ENCODE peak calls at places on chromosome 6, in six cellular contexts. One of them, this sample, is unnamed.

GRCh38 chr6:11043961-11044711 is at the start of gene ELOVL2:
- DNase-seq in skeletal muscle cell: peak
- DNase-seq in GM06990: peak
- DNase-seq in GM03348: peak
- DNase-seq in breast epithelium: no peak
- DNase-seq in Peyer's patch: no peak
- DNase-seq in this sample: no peak

GRCh38 chr6:52522151-52522626 is 54.7 kb downstream of the TRAM2 start:
- DNase-seq in skeletal muscle cell: no peak
- DNase-seq in GM06990: no peak
- DNase-seq in GM03348: peak
- DNase-seq in breast epithelium: peak
- DNase-seq in Peyer's patch: no peak
- DNase-seq in this sample: no peak

GRCh38 chr6:53369876-53370515 is 21.2 kb upstream of the ELOVL5 start:
- DNase-seq in skeletal muscle cell: no peak
- DNase-seq in GM06990: no peak
- DNase-seq in GM03348: no peak
- DNase-seq in breast epithelium: no peak
- DNase-seq in Peyer's patch: no peak
- DNase-seq in this sample: no peak

GRCh38 chr6:158707120-158707519 is 57.3 kb downstream of the SYTL3 start:
- DNase-seq in skeletal muscle cell: no peak
- DNase-seq in GM06990: no peak
- DNase-seq in GM03348: peak
- DNase-seq in breast epithelium: no peak
- DNase-seq in Peyer's patch: peak
- DNase-seq in this sample: no peak

GRCh38 chr6:41779336-41779735 is 364 bp downstream of the FRS3 start:
- DNase-seq in skeletal muscle cell: no peak
- DNase-seq in GM06990: no peak
- DNase-seq in GM03348: no peak
- DNase-seq in breast epithelium: no peak
- DNase-seq in Peyer's patch: no peak
- DNase-seq in this sample: no peak

GRCh38 chr6:150631283-150631981 is 31.7 kb downstream of the PLEKHG1 start:
- DNase-seq in skeletal muscle cell: no peak
- DNase-seq in GM06990: peak
- DNase-seq in GM03348: no peak
- DNase-seq in breast epithelium: no peak
- DNase-seq in Peyer's patch: peak
- DNase-seq in this sample: no peak

GRCh38 chr6:39958947-39959346 is 24.7 kb upstream of the MOCS1 start:
- DNase-seq in skeletal muscle cell: no peak
- DNase-seq in GM06990: no peak
- DNase-seq in GM03348: no peak
- DNase-seq in breast epithelium: no peak
- DNase-seq in Peyer's patch: no peak
- DNase-seq in this sample: no peak

GRCh38 chr6:108896111-108896661 is 48.0 kb downstream of the ARMC2 start:
- DNase-seq in skeletal muscle cell: peak
- DNase-seq in GM06990: peak
- DNase-seq in GM03348: peak
- DNase-seq in breast epithelium: no peak
- DNase-seq in Peyer's patch: no peak
- DNase-seq in this sample: no peak

GRCh38 chr6:44332585-44332984 is 9.9 kb upstream of the SPATS1 start:
- DNase-seq in skeletal muscle cell: no peak
- DNase-seq in GM06990: no peak
- DNase-seq in GM03348: no peak
- DNase-seq in breast epithelium: no peak
- DNase-seq in Peyer's patch: no peak
- DNase-seq in this sample: no peak

GRCh38 chr6:25706314-25707014 is 48.1 kb upstream of the SLC17A4 start:
- DNase-seq in skeletal muscle cell: no peak
- DNase-seq in GM06990: no peak
- DNase-seq in GM03348: no peak
- DNase-seq in breast epithelium: no peak
- DNase-seq in Peyer's patch: no peak
- DNase-seq in this sample: no peak

GRCh38 chr6:72757926-72758325 is 136.1 kb downstream of the KCNQ5 start:
- DNase-seq in skeletal muscle cell: no peak
- DNase-seq in GM06990: no peak
- DNase-seq in GM03348: no peak
- DNase-seq in breast epithelium: no peak
- DNase-seq in Peyer's patch: no peak
- DNase-seq in this sample: no peak

GRCh38 chr6:142856857-142857608 is 87.9 kb downstream of the HIVEP2 start:
- DNase-seq in skeletal muscle cell: no peak
- DNase-seq in GM06990: peak
- DNase-seq in GM03348: no peak
- DNase-seq in breast epithelium: no peak
- DNase-seq in Peyer's patch: peak
- DNase-seq in this sample: no peak

GRCh38 chr6:45633272-45633908 is 255.7 kb upstream of the SUPT3H start:
- DNase-seq in skeletal muscle cell: no peak
- DNase-seq in GM06990: no peak
- DNase-seq in GM03348: no peak
- DNase-seq in breast epithelium: no peak
- DNase-seq in Peyer's patch: no peak
- DNase-seq in this sample: no peak

GRCh38 chr6:15443119-15443518 is 197.2 kb downstream of the JARID2 start:
- DNase-seq in skeletal muscle cell: peak
- DNase-seq in GM06990: no peak
- DNase-seq in GM03348: peak
- DNase-seq in breast epithelium: no peak
- DNase-seq in Peyer's patch: no peak
- DNase-seq in this sample: no peak

GRCh38 chr6:113067612-113068262 is 720.6 kb downstream of the RFPL4B start:
- DNase-seq in skeletal muscle cell: no peak
- DNase-seq in GM06990: no peak
- DNase-seq in GM03348: no peak
- DNase-seq in breast epithelium: no peak
- DNase-seq in Peyer's patch: no peak
- DNase-seq in this sample: no peak

GRCh38 chr6:21597706-21598273 is 4.2 kb downstream of the SOX4 start:
- DNase-seq in skeletal muscle cell: no peak
- DNase-seq in GM06990: no peak
- DNase-seq in GM03348: peak
- DNase-seq in breast epithelium: no peak
- DNase-seq in Peyer's patch: no peak
- DNase-seq in this sample: no peak

GRCh38 chr6:12991435-12991834 is 274.9 kb downstream of the PHACTR1 start:
- DNase-seq in skeletal muscle cell: no peak
- DNase-seq in GM06990: no peak
- DNase-seq in GM03348: no peak
- DNase-seq in breast epithelium: no peak
- DNase-seq in Peyer's patch: no peak
- DNase-seq in this sample: no peak

GRCh38 chr6:31403283-31403989 is at the start of gene MICA:
- DNase-seq in skeletal muscle cell: peak
- DNase-seq in GM06990: peak
- DNase-seq in GM03348: peak
- DNase-seq in breast epithelium: peak
- DNase-seq in Peyer's patch: peak
- DNase-seq in this sample: peak

GRCh38 chr6:125989631-125990030 is 3.3 kb downstream of the TRMT11 start:
- DNase-seq in skeletal muscle cell: no peak
- DNase-seq in GM06990: no peak
- DNase-seq in GM03348: no peak
- DNase-seq in breast epithelium: no peak
- DNase-seq in Peyer's patch: no peak
- DNase-seq in this sample: no peak

GRCh38 chr6:33843696-33844121 is 39.9 kb upstream of the MLN start:
- DNase-seq in skeletal muscle cell: no peak
- DNase-seq in GM06990: no peak
- DNase-seq in GM03348: no peak
- DNase-seq in breast epithelium: no peak
- DNase-seq in Peyer's patch: no peak
- DNase-seq in this sample: no peak

GRCh38 chr6:70633870-70634269 is 33.8 kb upstream of the SMAP1 start:
- DNase-seq in skeletal muscle cell: no peak
- DNase-seq in GM06990: no peak
- DNase-seq in GM03348: no peak
- DNase-seq in breast epithelium: no peak
- DNase-seq in Peyer's patch: no peak
- DNase-seq in this sample: no peak

GRCh38 chr6:169866668-169867521 is 115.5 kb downstream of the ERMARD start:
- DNase-seq in skeletal muscle cell: no peak
- DNase-seq in GM06990: no peak
- DNase-seq in GM03348: no peak
- DNase-seq in breast epithelium: no peak
- DNase-seq in Peyer's patch: no peak
- DNase-seq in this sample: no peak

GRCh38 chr6:133240511-133241087 is 558 bp upstream of the EYA4 start:
- DNase-seq in skeletal muscle cell: no peak
- DNase-seq in GM06990: no peak
- DNase-seq in GM03348: no peak
- DNase-seq in breast epithelium: no peak
- DNase-seq in Peyer's patch: no peak
- DNase-seq in this sample: no peak

GRCh38 chr6:73648166-73648565 is 5.6 kb downstream of the SLC17A5 start:
- DNase-seq in skeletal muscle cell: peak
- DNase-seq in GM06990: no peak
- DNase-seq in GM03348: peak
- DNase-seq in breast epithelium: no peak
- DNase-seq in Peyer's patch: no peak
- DNase-seq in this sample: no peak

GRCh38 chr6:3500262-3501001 is 43.6 kb upstream of the SLC22A23 start:
- DNase-seq in skeletal muscle cell: no peak
- DNase-seq in GM06990: no peak
- DNase-seq in GM03348: peak
- DNase-seq in breast epithelium: no peak
- DNase-seq in Peyer's patch: no peak
- DNase-seq in this sample: no peak

GRCh38 chr6:142897659-142898058 is 47.3 kb downstream of the HIVEP2 start:
- DNase-seq in skeletal muscle cell: no peak
- DNase-seq in GM06990: no peak
- DNase-seq in GM03348: no peak
- DNase-seq in breast epithelium: no peak
- DNase-seq in Peyer's patch: no peak
- DNase-seq in this sample: no peak

GRCh38 chr6:80608881-80609280 is 502.4 kb downstream of the BCKDHB start:
- DNase-seq in skeletal muscle cell: peak
- DNase-seq in GM06990: no peak
- DNase-seq in GM03348: peak
- DNase-seq in breast epithelium: no peak
- DNase-seq in Peyer's patch: no peak
- DNase-seq in this sample: no peak

GRCh38 chr6:67345946-67346345 is 1289.1 kb upstream of the ADGRB3 start:
- DNase-seq in skeletal muscle cell: no peak
- DNase-seq in GM06990: no peak
- DNase-seq in GM03348: no peak
- DNase-seq in breast epithelium: no peak
- DNase-seq in Peyer's patch: no peak
- DNase-seq in this sample: no peak

GRCh38 chr6:28884423-28885148 is 39.2 kb downstream of the TRIM27 start:
- DNase-seq in skeletal muscle cell: no peak
- DNase-seq in GM06990: no peak
- DNase-seq in GM03348: no peak
- DNase-seq in breast epithelium: no peak
- DNase-seq in Peyer's patch: peak
- DNase-seq in this sample: no peak

GRCh38 chr6:95094751-95095150 is 482.6 kb upstream of the MANEA start:
- DNase-seq in skeletal muscle cell: peak
- DNase-seq in GM06990: no peak
- DNase-seq in GM03348: no peak
- DNase-seq in breast epithelium: no peak
- DNase-seq in Peyer's patch: no peak
- DNase-seq in this sample: no peak

GRCh38 chr6:157879873-157880254 is 56.8 kb downstream of the SNX9 start:
- DNase-seq in skeletal muscle cell: no peak
- DNase-seq in GM06990: no peak
- DNase-seq in GM03348: no peak
- DNase-seq in breast epithelium: no peak
- DNase-seq in Peyer's patch: no peak
- DNase-seq in this sample: no peak

GRCh38 chr6:145497006-145497405 is 238.3 kb downstream of the EPM2A start:
- DNase-seq in skeletal muscle cell: no peak
- DNase-seq in GM06990: no peak
- DNase-seq in GM03348: no peak
- DNase-seq in breast epithelium: no peak
- DNase-seq in Peyer's patch: no peak
- DNase-seq in this sample: no peak